ENCODE peak calls at places on chromosome 1, in five cellular contexts. S, J, A, Y and Z are unnamed samples. For H3K27me3, the result is how much of the 10 kb centered on the place peaks cover.

GRCh38 chr1:231636157-231636556 is 9.6 kb downstream of the DISC1 start:
- DNase-seq in J (no peak), Y (no peak), S (no peak), A (no peak), Z (peak)

GRCh38 chr1:154727409-154727808 is 119.4 kb upstream of the ADAR start:
- DNase-seq in Y (no peak), S (no peak), A (no peak), J (no peak), Z (no peak)

GRCh38 chr1:163361123-163361934 is 39.6 kb downstream of the NUF2 start:
- DNase-seq in Y (no peak), J (no peak), S (no peak), A (no peak), Z (no peak)

GRCh38 chr1:40886318-40887011 is 24.3 kb upstream of the CITED4 start:
- DNase-seq in J (no peak), Y (no peak), S (no peak), A (no peak), Z (no peak)

GRCh38 chr1:180530501-180530900 is 28.1 kb upstream of the ACBD6 start:
- DNase-seq in Y (peak), S (no peak), J (no peak), A (no peak), Z (peak)

GRCh38 chr1:192675716-192676115 is 39.8 kb downstream of the RGS13 start:
- DNase-seq in J (no peak), Y (no peak), A (no peak), S (no peak), Z (no peak)

GRCh38 chr1:225817611-225818061 is 7.7 kb downstream of the EPHX1 start:
- DNase-seq in Y (peak), J (peak), A (peak), S (no peak), Z (peak)

GRCh38 chr1:192610114-192610958 is 25.6 kb upstream of the RGS13 start:
- DNase-seq in S (no peak), Y (no peak), A (no peak), J (no peak), Z (no peak)

GRCh38 chr1:59128784-59129227 is 168.1 kb upstream of the FGGY start:
- DNase-seq in A (no peak), S (no peak), Y (no peak), J (no peak), Z (no peak)

GRCh38 chr1:165841582-165842362 is 14.4 kb downstream of the UCK2 start:
- DNase-seq in A (no peak), J (no peak), S (no peak), Y (no peak), Z (no peak)

GRCh38 chr1:245871881-245872280 is 635.2 kb downstream of the SMYD3 start:
- DNase-seq in A (no peak), S (no peak), J (no peak), Y (peak), Z (no peak)

GRCh38 chr1:236137285-236137852 is 5.0 kb upstream of the GPR137B start:
- DNase-seq in Y (no peak), J (no peak), S (no peak), A (no peak), Z (no peak)
- TF ChIP-seq CTCF in Y (no peak), J (no peak), S (no peak), A (no peak), Z (peak)

GRCh38 chr1:61085191-61086086 is 3.1 kb downstream of the NFIA start:
- DNase-seq in S (no peak), A (no peak), Y (no peak), J (no peak), Z (no peak)
- H3K4me3 ChIP-seq in S (no peak), A (peak), Y (no peak), J (peak), Z (no peak)

DNA sequence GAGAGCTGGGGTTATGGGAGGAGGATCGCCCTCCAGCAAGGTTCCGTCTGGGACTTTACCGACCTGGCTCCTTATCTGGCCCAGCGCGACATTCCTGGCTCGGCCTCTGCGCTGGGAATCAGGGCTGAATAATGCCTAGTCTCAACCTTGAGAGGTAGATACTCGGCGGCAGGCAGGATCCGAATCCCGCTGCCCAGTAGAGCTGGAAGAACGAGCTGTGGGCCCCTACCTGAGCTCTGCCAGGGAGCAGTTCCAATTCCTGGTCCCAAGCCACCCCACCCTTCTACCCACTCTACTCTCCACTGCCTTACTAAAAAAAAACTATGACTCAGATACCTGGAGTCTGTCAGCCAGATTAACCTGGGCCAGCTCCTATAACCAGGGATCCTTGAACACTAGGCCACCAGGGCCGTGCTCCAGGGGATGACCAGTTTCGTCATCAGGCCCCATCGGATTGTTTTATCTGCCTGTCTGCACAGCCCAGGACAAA is 53.6 kb downstream of the RHBG start:
- DNase-seq in J (no peak), A (peak), S (no peak), Y (no peak), Z (no peak)
- H3K27me3 ChIP-seq in J (half or more), A (half or more), S (half or more), Y (half or more), Z (half or more)

GRCh38 chr1:218683224-218683623 is 338.1 kb downstream of the TGFB2 start:
- DNase-seq in A (no peak), S (no peak), Y (no peak), J (no peak), Z (no peak)
- TF ChIP-seq CTCF in A (no peak), S (no peak), Y (peak), J (no peak), Z (no peak)

DNA sequence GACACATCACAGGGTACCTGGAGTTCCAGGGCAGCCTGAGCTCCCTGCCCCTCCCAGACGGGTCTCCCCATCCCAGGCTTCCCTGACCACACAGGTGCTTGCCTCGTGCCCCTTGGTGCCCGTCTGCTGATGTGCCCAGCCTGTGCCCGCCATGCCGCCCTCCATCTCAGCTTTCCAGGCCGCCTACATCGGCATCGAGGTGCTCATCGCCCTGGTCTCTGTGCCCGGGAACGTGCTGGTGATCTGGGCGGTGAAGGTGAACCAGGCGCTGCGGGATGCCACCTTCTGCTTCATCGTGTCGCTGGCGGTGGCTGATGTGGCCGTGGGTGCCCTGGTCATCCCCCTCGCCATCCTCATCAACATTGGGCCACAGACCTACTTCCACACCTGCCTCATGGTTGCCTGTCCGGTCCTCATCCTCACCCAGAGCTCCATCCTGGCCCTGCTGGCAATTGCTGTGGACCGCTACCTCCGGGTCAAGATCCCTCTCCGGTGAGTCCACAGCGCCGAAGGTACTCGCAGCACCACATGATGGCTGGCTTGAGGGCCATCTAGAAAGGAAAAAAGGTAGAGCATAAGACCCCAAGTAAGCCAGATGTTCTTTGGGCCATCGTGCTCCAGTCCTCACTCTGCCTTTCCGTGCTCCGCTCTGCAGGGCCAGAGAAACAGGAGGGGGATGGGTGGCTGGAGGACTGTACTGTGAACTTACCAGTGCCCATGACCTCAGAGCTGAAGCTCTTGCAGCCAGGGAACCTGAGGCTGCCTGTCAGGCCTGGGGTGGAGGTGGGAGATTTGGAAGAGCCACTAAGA is 1.4 kb downstream of the ADORA1 start:
- DNase-seq in S (no peak), J (peak), A (peak), Y (no peak), Z (no peak)
- H3K4me3 ChIP-seq in S (peak), J (peak), A (peak), Y (peak), Z (peak)